ENCODE peak calls at places on chromosomes 11 and 22, in four cellular contexts. M, K, U and D are unnamed samples.

GRCh38 chr11:113137735-113138529 is 176.5 kb upstream of the TTC12 start:
- DNase-seq in K (peak), M (no peak), U (no peak), D (no peak)

GRCh38 chr11:77081976-77082836 is 15.4 kb downstream of the CAPN5 start:
- DNase-seq in U (no peak), K (no peak), M (no peak), D (no peak)

GRCh38 chr22:26992556-26992955 is 335.2 kb downstream of the MIAT start:
- DNase-seq in U (no peak), K (no peak), M (no peak), D (no peak)

GRCh38 chr11:131370090-131370751 is at the start of gene NTM:
- DNase-seq in K (no peak), M (peak), U (no peak), D (no peak)

GRCh38 chr11:117096140-117096972 is 1.9 kb downstream of the SIK3 start:
- DNase-seq in M (no peak), K (peak), U (peak), D (peak)

GRCh38 chr11:87879118-87879517 is 296.1 kb downstream of the RAB38 start:
- DNase-seq in U (no peak), K (no peak), M (no peak), D (no peak)

GRCh38 chr22:44458044-44459020 is 39.7 kb downstream of the RTL6 start:
- DNase-seq in K (no peak), U (no peak), M (no peak), D (no peak)

GRCh38 chr11:111557425-111558111 is 17.0 kb downstream of the LAYN start:
- DNase-seq in M (peak), U (no peak), K (no peak), D (no peak)

GRCh38 chr11:125114518-125114917 is 3.1 kb upstream of the TMEM218 start:
- DNase-seq in K (peak), M (no peak), U (no peak), D (no peak)

GRCh38 chr11:63699906-63700305 is 18.6 kb downstream of the RTN3 start:
- DNase-seq in U (no peak), K (no peak), M (no peak), D (no peak)

GRCh38 chr11:69822676-69823494 is 3.7 kb upstream of the FGF3 start:
- DNase-seq in U (no peak), M (no peak), K (no peak), D (no peak)

GRCh38 chr22:39520874-39521857 is 804 bp downstream of the ATF4 start:
- DNase-seq in U (no peak), M (peak), K (peak), D (no peak)

GRCh38 chr11:94638902-94639373 is 71.8 kb downstream of the PIWIL4 start:
- DNase-seq in U (no peak), K (no peak), M (peak), D (no peak)

GRCh38 chr11:7057641-7058040 is 31.2 kb upstream of the RBMXL2 start:
- DNase-seq in U (no peak), M (no peak), K (no peak), D (no peak)

GRCh38 chr22:28930357-28931007 is 47.1 kb downstream of the ZNRF3 start:
- DNase-seq in K (no peak), U (no peak), M (peak), D (no peak)

GRCh38 chr11:6931146-6931713 is 5.0 kb downstream of the ZNF215 start:
- DNase-seq in K (no peak), U (no peak), M (peak), D (no peak)

GRCh38 chr11:45045692-45046471 is 95.2 kb upstream of the TP53I11 start:
- DNase-seq in M (peak), K (no peak), U (no peak), D (no peak)
- TF ChIP-seq CHD1 in M (no peak), K (no peak), U (no peak), D (no peak)

GRCh38 chr11:59899532-59899931 is 20.9 kb downstream of the OOSP3 start:
- DNase-seq in U (no peak), K (no peak), M (no peak), D (no peak)
- TF ChIP-seq CHD1 in U (no peak), K (no peak), M (no peak), D (no peak)

DNA sequence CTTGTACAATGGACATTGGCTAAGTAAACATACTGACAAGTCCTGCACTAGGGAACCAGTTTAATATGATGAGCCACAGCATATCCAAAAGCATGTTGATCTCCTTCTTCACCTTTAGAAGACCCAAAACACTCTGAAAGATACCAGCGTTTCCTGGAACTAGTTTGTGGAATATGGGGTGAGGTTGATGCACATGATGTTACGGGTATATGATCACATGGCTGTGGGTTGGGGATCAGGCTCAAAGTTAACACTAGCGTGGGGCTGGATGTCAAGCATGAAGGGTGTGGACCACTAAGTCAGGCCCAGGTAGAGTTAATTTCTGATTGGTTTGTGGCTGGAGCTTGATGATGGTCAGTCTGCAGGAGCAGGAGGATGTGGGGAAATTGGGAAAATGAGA is 9.0 kb downstream of the IGLL5 start:
- DNase-seq in M (no peak), U (no peak), K (peak), D (no peak)
- TF ChIP-seq CHD1 in M (no peak), U (no peak), K (no peak), D (no peak)

DNA sequence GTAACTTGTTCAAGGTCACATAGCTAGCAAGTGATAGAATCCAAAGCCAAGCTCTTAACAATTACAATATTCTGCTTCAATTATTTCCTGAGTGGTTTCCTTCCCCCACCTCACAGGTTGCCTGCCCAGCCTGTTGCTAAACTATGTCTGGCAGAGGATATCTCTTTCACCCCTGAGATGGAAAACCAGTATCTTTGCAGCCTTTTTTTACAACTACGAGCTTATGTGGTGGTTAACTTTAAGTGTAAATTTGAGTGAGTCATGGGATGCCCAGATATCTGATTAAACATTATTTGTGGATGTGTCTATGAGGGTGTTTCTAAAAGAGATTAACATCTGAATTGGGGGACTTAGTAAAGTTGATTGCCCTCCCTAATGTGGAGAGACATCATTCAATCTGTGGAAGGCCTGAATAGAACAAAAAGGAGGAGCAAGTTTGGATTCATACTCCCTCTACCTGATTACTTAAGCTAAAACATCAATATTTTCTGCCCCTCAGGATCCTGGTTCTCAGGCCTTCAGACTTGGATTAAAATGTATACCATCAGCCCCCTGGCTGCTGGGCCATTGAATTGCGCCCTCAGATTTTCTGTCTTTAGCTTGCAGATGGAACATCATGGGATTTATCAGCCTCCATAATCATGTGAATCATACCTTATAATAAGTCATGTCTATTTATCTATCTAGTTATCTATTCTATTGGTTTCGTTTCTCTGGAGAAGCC is 911.9 kb downstream of the METTL15 start:
- DNase-seq in U (no peak), M (peak), K (no peak), D (no peak)
- TF ChIP-seq CHD1 in U (no peak), M (no peak), K (no peak), D (no peak)